ENCODE peak calls at places on chromosome 3, in four cellular contexts. One of them, this sample, is unnamed.

GRCh38 chr3:123347205-123347604 is 101.7 kb downstream of the ADCY5 start:
- DNase-seq in amniotic stem cell: no peak
- DNase-seq in ELR: no peak
- DNase-seq in psoas muscle: no peak
- DNase-seq in this sample: no peak

GRCh38 chr3:46734773-46735172 is 17.1 kb upstream of the PRSS50 start:
- DNase-seq in amniotic stem cell: no peak
- DNase-seq in ELR: no peak
- DNase-seq in psoas muscle: no peak
- DNase-seq in this sample: no peak

GRCh38 chr3:167941234-167941995 is 154.3 kb downstream of the GOLIM4 start:
- DNase-seq in ELR: peak
- DNase-seq in amniotic stem cell: no peak
- DNase-seq in psoas muscle: no peak
- DNase-seq in this sample: no peak

GRCh38 chr3:27570421-27571106 is 86.4 kb upstream of the SLC4A7 start:
- DNase-seq in psoas muscle: peak
- DNase-seq in ELR: no peak
- DNase-seq in amniotic stem cell: no peak
- DNase-seq in this sample: no peak

GRCh38 chr3:196942915-196943277 is 568 bp upstream of the NCBP2 start:
- DNase-seq in ELR: peak
- DNase-seq in psoas muscle: peak
- DNase-seq in amniotic stem cell: no peak
- DNase-seq in this sample: no peak

GRCh38 chr3:36790765-36791164 is 26.4 kb upstream of the DCLK3 start:
- DNase-seq in ELR: no peak
- DNase-seq in amniotic stem cell: no peak
- DNase-seq in psoas muscle: no peak
- DNase-seq in this sample: no peak

GRCh38 chr3:109254760-109255159 is 61.6 kb downstream of the DPPA2 start:
- DNase-seq in amniotic stem cell: no peak
- DNase-seq in psoas muscle: no peak
- DNase-seq in ELR: no peak
- DNase-seq in this sample: no peak

GRCh38 chr3:175150812-175151411 is 291.8 kb downstream of the NAALADL2 start:
- DNase-seq in amniotic stem cell: no peak
- DNase-seq in psoas muscle: no peak
- DNase-seq in ELR: peak
- DNase-seq in this sample: no peak

GRCh38 chr3:100297784-100298183 is 36.8 kb upstream of the NIT2 start:
- DNase-seq in ELR: peak
- DNase-seq in amniotic stem cell: peak
- DNase-seq in psoas muscle: no peak
- DNase-seq in this sample: no peak

GRCh38 chr3:98613616-98614015 is 20.2 kb upstream of the CPOX start:
- DNase-seq in amniotic stem cell: no peak
- DNase-seq in ELR: peak
- DNase-seq in psoas muscle: no peak
- DNase-seq in this sample: no peak

GRCh38 chr3:186425788-186426730 is 64.0 kb upstream of the DGKG start:
- DNase-seq in ELR: peak
- DNase-seq in amniotic stem cell: no peak
- DNase-seq in psoas muscle: no peak
- DNase-seq in this sample: no peak

GRCh38 chr3:154571827-154572226 is 141.8 kb upstream of the GPR149 start:
- DNase-seq in psoas muscle: no peak
- DNase-seq in amniotic stem cell: no peak
- DNase-seq in ELR: no peak
- DNase-seq in this sample: no peak

GRCh38 chr3:183291511-183292031 is 38.5 kb downstream of the B3GNT5 start:
- DNase-seq in psoas muscle: no peak
- DNase-seq in ELR: no peak
- DNase-seq in amniotic stem cell: no peak
- DNase-seq in this sample: no peak

GRCh38 chr3:183826448-183826847 is 1.1 kb upstream of the MAP6D1 start:
- DNase-seq in ELR: no peak
- DNase-seq in psoas muscle: peak
- DNase-seq in amniotic stem cell: no peak
- DNase-seq in this sample: no peak

GRCh38 chr3:61574854-61575253 is 13.5 kb downstream of the PTPRG start:
- DNase-seq in psoas muscle: peak
- DNase-seq in amniotic stem cell: no peak
- DNase-seq in ELR: peak
- DNase-seq in this sample: no peak

GRCh38 chr3:157136647-157137387 is 23.1 kb downstream of the CCNL1 start:
- DNase-seq in psoas muscle: peak
- DNase-seq in ELR: no peak
- DNase-seq in amniotic stem cell: no peak
- DNase-seq in this sample: no peak

GRCh38 chr3:72127213-72127612 is 342.3 kb upstream of the PROK2 start:
- DNase-seq in ELR: no peak
- DNase-seq in psoas muscle: no peak
- DNase-seq in amniotic stem cell: no peak
- DNase-seq in this sample: no peak

GRCh38 chr3:197801801-197802504 is 10.9 kb downstream of the LRCH3 start:
- DNase-seq in ELR: peak
- DNase-seq in amniotic stem cell: no peak
- DNase-seq in psoas muscle: no peak
- DNase-seq in this sample: no peak

GRCh38 chr3:187264051-187264450 is 27.5 kb downstream of the MASP1 start:
- DNase-seq in psoas muscle: no peak
- DNase-seq in amniotic stem cell: peak
- DNase-seq in ELR: peak
- DNase-seq in this sample: no peak

GRCh38 chr3:42936157-42936981 is 30.4 kb downstream of the ZNF662 start:
- DNase-seq in amniotic stem cell: no peak
- DNase-seq in psoas muscle: peak
- DNase-seq in ELR: no peak
- DNase-seq in this sample: no peak

GRCh38 chr3:189624130-189624529 is 7.1 kb upstream of the TP63 start:
- DNase-seq in amniotic stem cell: no peak
- DNase-seq in ELR: no peak
- DNase-seq in psoas muscle: no peak
- DNase-seq in this sample: no peak

This sample was measured in GM12892.